ENCODE peak calls at places on chromosome 6, in five cellular contexts. One of them, this sample, is unnamed.

GRCh38 chr6:31116661-31117385 is 2.2 kb downstream of the PSORS1C1 start:
- DNase-seq in fibroblast of lung: no peak
- DNase-seq in endothelial cell of umbilical vein: peak; percentile 23
- DNase-seq in neuronal stem cell: no peak
- DNase-seq in mesendoderm: no peak
- DNase-seq in this sample: no peak

GRCh38 chr6:11491998-11492397 is 45.6 kb upstream of the TMEM170B start:
- DNase-seq in fibroblast of lung: no peak
- DNase-seq in endothelial cell of umbilical vein: no peak
- DNase-seq in neuronal stem cell: no peak
- DNase-seq in mesendoderm: no peak
- DNase-seq in this sample: no peak

GRCh38 chr6:35228483-35228882 is 14.7 kb downstream of the SCUBE3 start:
- DNase-seq in fibroblast of lung: no peak
- DNase-seq in endothelial cell of umbilical vein: no peak
- DNase-seq in neuronal stem cell: no peak
- DNase-seq in mesendoderm: no peak
- DNase-seq in this sample: no peak

GRCh38 chr6:88919032-88919431 is 44.4 kb downstream of the RNGTT start:
- DNase-seq in fibroblast of lung: peak; percentile 17
- DNase-seq in endothelial cell of umbilical vein: no peak
- DNase-seq in neuronal stem cell: no peak
- DNase-seq in mesendoderm: peak; percentile 5
- DNase-seq in this sample: peak; percentile 18

GRCh38 chr6:130632288-130632687 is 194.9 kb upstream of the SMLR1 start:
- DNase-seq in fibroblast of lung: no peak
- DNase-seq in endothelial cell of umbilical vein: no peak
- DNase-seq in neuronal stem cell: no peak
- DNase-seq in mesendoderm: no peak
- DNase-seq in this sample: no peak

GRCh38 chr6:151389640-151390275 is 1.6 kb downstream of the ZBTB2 start:
- DNase-seq in fibroblast of lung: peak; percentile 78
- DNase-seq in endothelial cell of umbilical vein: peak; percentile 74
- DNase-seq in neuronal stem cell: no peak
- DNase-seq in mesendoderm: peak; percentile 88
- DNase-seq in this sample: peak; percentile 84

GRCh38 chr6:81708306-81708705 is 44.2 kb downstream of the TENT5A start:
- DNase-seq in fibroblast of lung: no peak
- DNase-seq in endothelial cell of umbilical vein: no peak
- DNase-seq in neuronal stem cell: peak; percentile 47
- DNase-seq in mesendoderm: peak; percentile 93
- DNase-seq in this sample: no peak

GRCh38 chr6:89970609-89971337 is 76.5 kb downstream of the GJA10 start:
- DNase-seq in fibroblast of lung: peak; percentile 78
- DNase-seq in endothelial cell of umbilical vein: peak; percentile 58
- DNase-seq in neuronal stem cell: peak; percentile 48
- DNase-seq in mesendoderm: peak; percentile 57
- DNase-seq in this sample: peak; percentile 84

GRCh38 chr6:43705996-43706395 is 18.4 kb upstream of the MRPS18A start:
- DNase-seq in fibroblast of lung: peak; percentile 84
- DNase-seq in endothelial cell of umbilical vein: peak; percentile 37
- DNase-seq in neuronal stem cell: no peak
- DNase-seq in mesendoderm: no peak
- DNase-seq in this sample: peak; percentile 47

GRCh38 chr6:149864578-149865535 is 698 bp upstream of the LRP11 start:
- DNase-seq in fibroblast of lung: peak; percentile 84
- DNase-seq in endothelial cell of umbilical vein: peak; percentile 78
- DNase-seq in neuronal stem cell: peak; percentile 39
- DNase-seq in mesendoderm: peak; percentile 73
- DNase-seq in this sample: peak; percentile 92

GRCh38 chr6:27829453-27830211 is 82.6 kb downstream of the OR2B2 start:
- DNase-seq in fibroblast of lung: no peak
- DNase-seq in endothelial cell of umbilical vein: no peak
- DNase-seq in neuronal stem cell: no peak
- DNase-seq in mesendoderm: peak; percentile 46
- DNase-seq in this sample: no peak

GRCh38 chr6:91383207-91383606 is 796.3 kb upstream of the MAP3K7 start:
- DNase-seq in fibroblast of lung: no peak
- DNase-seq in endothelial cell of umbilical vein: no peak
- DNase-seq in neuronal stem cell: no peak
- DNase-seq in mesendoderm: no peak
- DNase-seq in this sample: no peak

GRCh38 chr6:127949251-127949650 is 48.4 kb upstream of the THEMIS start:
- DNase-seq in fibroblast of lung: no peak
- DNase-seq in endothelial cell of umbilical vein: no peak
- DNase-seq in neuronal stem cell: no peak
- DNase-seq in mesendoderm: no peak
- DNase-seq in this sample: no peak

GRCh38 chr6:84411060-84411629 is 183.7 kb upstream of the CEP162 start:
- DNase-seq in fibroblast of lung: peak; percentile 83
- DNase-seq in endothelial cell of umbilical vein: no peak
- DNase-seq in neuronal stem cell: no peak
- DNase-seq in mesendoderm: peak; percentile 54
- DNase-seq in this sample: peak; percentile 53

GRCh38 chr6:150934380-150934779 is 68.9 kb downstream of the MTHFD1L start:
- DNase-seq in fibroblast of lung: peak; percentile 37
- DNase-seq in endothelial cell of umbilical vein: no peak
- DNase-seq in neuronal stem cell: no peak
- DNase-seq in mesendoderm: no peak
- DNase-seq in this sample: peak; percentile 56

GRCh38 chr6:111673086-111673485 is 67.4 kb upstream of the TRAF3IP2 start:
- DNase-seq in fibroblast of lung: no peak
- DNase-seq in endothelial cell of umbilical vein: no peak
- DNase-seq in neuronal stem cell: no peak
- DNase-seq in mesendoderm: no peak
- DNase-seq in this sample: no peak

GRCh38 chr6:128305228-128305627 is 215.2 kb downstream of the PTPRK start:
- DNase-seq in fibroblast of lung: peak; percentile 38
- DNase-seq in endothelial cell of umbilical vein: peak; percentile 44
- DNase-seq in neuronal stem cell: no peak
- DNase-seq in mesendoderm: no peak
- DNase-seq in this sample: peak; percentile 40

DNA sequence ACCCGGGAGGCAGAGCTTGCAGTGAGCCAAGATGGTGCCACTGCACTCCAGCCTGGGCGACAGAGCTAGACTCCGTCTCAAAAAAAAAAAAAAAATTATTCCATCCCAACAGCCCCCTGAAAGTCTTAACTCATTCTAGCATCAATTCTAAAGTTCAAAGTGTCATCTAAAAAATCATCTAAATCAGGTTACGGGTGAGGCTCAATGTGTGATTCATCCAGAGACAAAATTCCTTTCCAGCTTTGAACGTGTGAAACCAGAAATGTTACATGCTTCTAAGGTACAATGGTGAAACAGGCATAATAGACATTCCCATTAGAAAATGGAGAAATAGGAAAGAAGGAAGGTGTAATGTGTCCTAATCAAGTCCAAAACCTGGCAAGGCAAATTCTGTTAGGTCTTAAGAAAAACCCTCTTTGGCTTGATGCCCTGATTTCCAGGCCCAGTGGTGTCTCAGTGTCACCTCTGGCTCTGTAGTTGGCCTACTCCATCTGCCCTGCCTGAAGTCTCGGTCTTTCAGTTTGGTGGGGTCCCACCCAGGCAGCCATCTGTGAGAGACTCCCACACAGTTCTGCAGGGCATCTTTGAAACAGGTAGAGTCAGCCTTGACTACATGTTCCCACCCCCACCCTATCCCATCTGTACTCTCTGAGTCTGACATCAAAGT is 43.5 kb downstream of the HFE start:
- DNase-seq in fibroblast of lung: no peak
- DNase-seq in endothelial cell of umbilical vein: no peak
- DNase-seq in neuronal stem cell: no peak
- DNase-seq in mesendoderm: no peak
- DNase-seq in this sample: no peak
- H3K9ac ChIP-seq in fibroblast of lung: no peak overlapping the region
- H3K9ac ChIP-seq in endothelial cell of umbilical vein: no peak overlapping the region
- H3K9ac ChIP-seq in neuronal stem cell: no peak overlapping the region
- H3K9ac ChIP-seq in mesendoderm: no peak overlapping the region
- H3K9ac ChIP-seq in this sample: no peak overlapping the region

DNA sequence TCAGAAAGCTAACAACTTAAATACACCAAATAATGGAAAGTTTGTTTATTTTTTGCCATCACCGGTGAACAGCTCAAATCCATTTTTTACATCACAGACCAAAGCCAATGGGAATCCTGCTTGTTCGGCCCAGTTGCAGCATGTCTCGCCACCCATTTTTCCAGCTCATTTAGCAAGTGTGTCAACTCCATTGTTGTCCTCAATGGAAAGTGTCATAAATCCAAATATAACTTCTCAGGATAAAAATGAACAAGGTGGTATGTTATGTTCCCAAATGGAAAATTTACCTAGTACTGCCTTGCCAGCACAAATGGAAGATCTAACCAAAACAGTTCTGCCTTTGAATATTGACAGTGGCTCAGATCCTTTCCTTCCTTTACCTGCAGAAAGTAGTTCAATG is 65.3 kb upstream of the SMIM8 start:
- DNase-seq in fibroblast of lung: no peak
- DNase-seq in endothelial cell of umbilical vein: no peak
- DNase-seq in neuronal stem cell: no peak
- DNase-seq in mesendoderm: no peak
- DNase-seq in this sample: no peak
- H3K36me3 ChIP-seq in fibroblast of lung: peaks cover 2% of the 10 kb centered on the region
- H3K36me3 ChIP-seq in endothelial cell of umbilical vein: peaks cover 22% of the 10 kb centered on the region
- H3K36me3 ChIP-seq in neuronal stem cell: peaks cover 100% of the 10 kb centered on the region
- H3K36me3 ChIP-seq in mesendoderm: peaks cover 5% of the 10 kb centered on the region
- H3K36me3 ChIP-seq in this sample: peaks cover 57% of the 10 kb centered on the region

GRCh38 chr6:29631209-29631810 is 1.7 kb downstream of the GABBR1 start:
- DNase-seq in fibroblast of lung: peak; percentile 14
- DNase-seq in endothelial cell of umbilical vein: no peak
- DNase-seq in neuronal stem cell: no peak
- DNase-seq in mesendoderm: peak; percentile 60
- DNase-seq in this sample: no peak
- H3K4me3 ChIP-seq in fibroblast of lung: peak overlapping the region; percentile 71
- H3K4me3 ChIP-seq in endothelial cell of umbilical vein: no peak overlapping the region
- H3K4me3 ChIP-seq in neuronal stem cell: peak overlapping the region; percentile 67
- H3K4me3 ChIP-seq in mesendoderm: peak overlapping the region; percentile 19
- H3K4me3 ChIP-seq in this sample: no peak overlapping the region

DNA sequence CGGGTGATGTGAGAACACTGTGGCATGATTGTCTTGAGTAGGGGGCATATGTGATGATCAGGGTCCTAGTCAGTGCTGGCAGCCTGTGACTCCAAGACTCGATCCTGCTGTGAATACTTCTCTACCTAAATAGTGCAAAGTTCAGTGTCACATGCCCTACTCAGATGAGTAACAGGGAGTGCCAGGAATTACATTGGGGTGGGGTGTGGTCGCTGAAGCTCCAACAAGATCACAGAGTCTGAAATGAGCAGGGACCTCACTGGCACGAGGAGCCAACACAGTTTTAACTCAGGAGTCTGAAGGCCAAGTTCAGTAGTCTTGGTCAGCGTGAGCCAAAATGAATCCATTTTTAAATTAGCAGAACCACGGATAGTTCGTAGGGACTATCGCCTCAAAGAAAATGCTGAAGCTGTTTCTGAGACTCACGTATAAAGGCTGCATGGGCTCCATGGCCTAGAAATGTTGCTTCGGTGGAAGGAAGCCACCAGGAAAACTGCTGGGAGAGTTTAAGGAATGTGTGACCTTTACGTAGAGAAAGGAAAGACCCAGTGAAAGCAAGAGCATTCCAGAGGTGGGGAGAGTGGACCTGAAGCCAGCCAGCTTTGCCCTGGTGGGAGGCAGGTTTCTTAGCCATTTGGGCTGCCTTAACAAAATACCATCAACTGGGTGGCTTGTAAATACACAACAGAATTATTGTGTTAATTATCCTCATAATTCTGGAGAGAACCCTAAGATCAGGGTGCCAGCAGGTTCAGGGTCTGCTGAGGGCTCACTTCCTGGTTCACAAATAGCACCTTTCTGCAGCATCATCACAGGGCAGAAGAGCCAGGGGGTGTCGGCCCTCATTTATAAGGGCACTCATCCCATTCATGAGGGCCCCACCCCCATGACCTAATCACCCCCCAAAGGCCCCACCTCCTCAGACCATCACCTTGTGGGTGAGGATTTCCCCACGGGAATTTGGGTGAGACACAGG is 72.0 kb downstream of the RPP40 start:
- DNase-seq in fibroblast of lung: no peak
- DNase-seq in endothelial cell of umbilical vein: no peak
- DNase-seq in neuronal stem cell: no peak
- DNase-seq in mesendoderm: peak; percentile 85
- DNase-seq in this sample: no peak
- H3K9ac ChIP-seq in fibroblast of lung: no peak overlapping the region
- H3K9ac ChIP-seq in endothelial cell of umbilical vein: no peak overlapping the region
- H3K9ac ChIP-seq in neuronal stem cell: no peak overlapping the region
- H3K9ac ChIP-seq in mesendoderm: no peak overlapping the region
- H3K9ac ChIP-seq in this sample: no peak overlapping the region

GRCh38 chr6:2775003-2775402 is 9.8 kb downstream of the WRNIP1 start:
- DNase-seq in fibroblast of lung: no peak
- DNase-seq in endothelial cell of umbilical vein: no peak
- DNase-seq in neuronal stem cell: no peak
- DNase-seq in mesendoderm: no peak
- DNase-seq in this sample: no peak

GRCh38 chr6:2773450-2773849 is 8.3 kb downstream of the WRNIP1 start:
- DNase-seq in fibroblast of lung: no peak
- DNase-seq in endothelial cell of umbilical vein: no peak
- DNase-seq in neuronal stem cell: no peak
- DNase-seq in mesendoderm: no peak
- DNase-seq in this sample: peak; percentile 67

GRCh38 chr6:2771021-2771558 is 5.9 kb downstream of the WRNIP1 start:
- DNase-seq in fibroblast of lung: no peak
- DNase-seq in endothelial cell of umbilical vein: no peak
- DNase-seq in neuronal stem cell: no peak
- DNase-seq in mesendoderm: no peak
- DNase-seq in this sample: peak; percentile 63

GRCh38 chr6:2770171-2770570 is 5.0 kb downstream of the WRNIP1 start:
- DNase-seq in fibroblast of lung: no peak
- DNase-seq in endothelial cell of umbilical vein: peak; percentile 79
- DNase-seq in neuronal stem cell: no peak
- DNase-seq in mesendoderm: no peak
- DNase-seq in this sample: no peak

DNA sequence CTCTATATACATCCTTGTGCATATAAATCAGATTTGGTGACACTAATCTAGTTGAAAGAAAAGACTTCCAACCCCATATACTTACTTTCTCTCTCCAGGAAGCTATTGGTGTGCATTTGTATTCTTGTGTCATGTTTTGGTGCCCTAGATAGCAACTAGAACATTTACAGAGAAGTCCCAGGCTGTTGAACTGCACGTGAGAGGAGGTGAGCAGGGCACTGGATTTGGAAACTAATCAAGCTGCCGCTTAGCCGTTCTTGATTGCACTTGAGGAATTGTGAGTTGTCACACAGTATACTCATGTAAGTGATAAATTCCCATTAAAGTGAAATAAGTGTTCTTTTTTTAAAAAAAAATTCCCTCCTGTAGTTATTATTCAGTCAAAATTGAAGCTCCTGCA is 7.6 kb downstream of the WRNIP1 start:
- DNase-seq in fibroblast of lung: no peak
- DNase-seq in endothelial cell of umbilical vein: no peak
- DNase-seq in neuronal stem cell: no peak
- DNase-seq in mesendoderm: no peak
- DNase-seq in this sample: no peak
- H3K36me3 ChIP-seq in fibroblast of lung: peaks cover 4% of the 10 kb centered on the region
- H3K36me3 ChIP-seq in endothelial cell of umbilical vein: peaks cover 2% of the 10 kb centered on the region
- H3K36me3 ChIP-seq in neuronal stem cell: peaks cover 88% of the 10 kb centered on the region
- H3K36me3 ChIP-seq in mesendoderm: no peaks in the 10 kb centered on the region
- H3K36me3 ChIP-seq in this sample: peaks cover 21% of the 10 kb centered on the region

This sample was measured in adipocyte.